ENCODE peak calls at places on chromosomes 7 and 10, in ten cellular contexts. W is mammary epithelial cell, I is upper lobe of right lung, Y is cardiac fibroblast, B is type B pancreatic cell, O is hepatocyte, L is colonic mucosa, T is lung, C is WTC11, D is GM13977. U is an unnamed sample.

GRCh38 chr7:23235688-23236280 is 10.8 kb upstream of the GPNMB start:
- DNase-seq in W (peak; percentile 98), I (no peak), Y (peak; percentile 23), B (no peak), O (no peak), L (no peak), T (no peak), C (no peak), D (no peak), U (no peak)

GRCh38 chr10:33617381-33617780 is 282.9 kb upstream of the NRP1 start:
- DNase-seq in W (no peak), I (no peak), Y (peak; percentile 54), B (no peak), O (peak; percentile 8), L (no peak), T (no peak), C (no peak), D (no peak), U (no peak)

GRCh38 chr7:690478-691360 is 35.8 kb upstream of the DNAAF5 start:
- DNase-seq in W (no peak), I (peak; percentile 30), Y (no peak), B (no peak), O (peak; percentile 1), L (no peak), T (no peak), C (peak; percentile 3), D (no peak), U (no peak)

GRCh38 chr10:80100861-80101695 is 22.6 kb downstream of the TMEM254 start:
- DNase-seq in W (peak; percentile 83), I (no peak), Y (no peak), B (no peak), O (peak; percentile 24), L (no peak), T (no peak), C (peak; percentile 16), D (no peak), U (no peak)

GRCh38 chr7:30028749-30029635 is 780 bp downstream of the PLEKHA8 start:
- DNase-seq in W (peak; percentile 47), I (no peak), Y (peak; percentile 41), B (no peak), O (peak; percentile 55), L (peak; percentile 63), T (peak; percentile 52), C (peak; percentile 62), D (peak; percentile 46), U (no peak)

GRCh38 chr10:96587255-96588059 is 645 bp upstream of the TM9SF3 start:
- DNase-seq in W (peak; percentile 71), I (no peak), Y (peak; percentile 85), B (no peak), O (no peak), L (peak; percentile 47), T (peak; percentile 62), C (no peak), D (no peak), U (no peak)

GRCh38 chr10:131726460-131726861 is 174.3 kb upstream of the PPP2R2D start:
- DNase-seq in W (no peak), I (peak; percentile 82), Y (no peak), B (peak; percentile 62), O (peak; percentile 67), L (peak; percentile 19), T (no peak), C (peak; percentile 60), D (no peak), U (peak; percentile 18)

GRCh38 chr7:154472332-154472731 is 420.1 kb downstream of the DPP6 start:
- DNase-seq in W (no peak), I (no peak), Y (no peak), B (no peak), O (no peak), L (no peak), T (no peak), C (no peak), D (no peak), U (no peak)

GRCh38 chr10:79381804-79382221 is 34.5 kb downstream of the PPIF start:
- DNase-seq in W (peak; percentile 32), I (peak; percentile 65), Y (peak; percentile 89), B (peak; percentile 71), O (peak; percentile 67), L (peak; percentile 54), T (no peak), C (no peak), D (no peak), U (no peak)

DNA sequence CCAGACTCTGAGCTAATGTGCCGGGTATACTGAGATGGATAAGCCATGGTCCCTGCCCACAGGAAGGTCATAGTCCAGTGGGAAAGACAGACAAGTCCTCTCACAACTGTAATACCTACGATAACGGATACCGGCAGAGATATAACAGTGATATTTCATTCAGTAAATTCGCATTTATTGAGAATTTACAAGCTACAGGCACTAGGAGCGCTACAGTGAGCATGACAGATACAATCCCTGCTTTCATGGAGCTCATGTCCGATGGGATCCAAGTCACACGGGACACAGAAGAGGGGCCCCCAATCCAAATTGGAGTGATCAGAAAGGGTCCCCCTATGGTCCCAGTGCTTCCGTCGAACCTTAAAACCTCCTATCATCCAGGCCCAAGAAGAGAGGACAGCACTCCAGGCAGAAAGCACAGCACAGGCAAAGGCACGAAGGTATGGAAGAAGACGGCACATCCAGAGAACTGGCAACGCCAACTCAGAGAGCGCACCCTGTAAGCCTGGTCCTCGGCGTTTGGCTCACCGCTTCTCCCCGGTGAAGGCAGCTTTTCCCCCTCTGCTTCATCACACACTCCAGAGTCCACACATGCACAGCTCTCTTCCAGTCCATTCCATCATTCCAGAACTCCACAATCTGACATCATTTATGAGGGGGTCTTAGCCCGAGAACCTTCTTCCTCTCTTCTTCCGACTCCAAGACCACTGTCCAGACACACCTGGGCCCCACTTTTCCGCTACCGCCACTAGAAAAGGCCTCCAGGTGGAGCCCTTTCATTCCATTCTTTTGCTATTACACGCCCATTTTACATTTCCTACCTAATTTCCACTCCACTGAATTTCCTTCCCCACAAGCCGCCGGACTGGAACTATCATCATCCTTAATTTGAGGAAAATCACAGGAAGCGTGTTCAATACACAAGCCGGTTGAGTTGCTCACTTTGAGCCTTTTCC is 47.8 kb upstream of the NKX2-3 start:
- DNase-seq in W (peak; percentile 2), I (no peak), Y (no peak), B (no peak), O (no peak), L (no peak), T (no peak), C (peak; percentile 50), D (no peak), U (no peak)
- TF ChIP-seq CTCF in W (peak; percentile 45), I (no peak), Y (no peak), B (no peak), O (peak; percentile 35), L (no peak), T (no peak), C (peak; percentile 44), D (peak; percentile 12), U (no peak)

GRCh38 chr10:6339891-6340290 is 137.2 kb downstream of the PFKFB3 start:
- DNase-seq in W (no peak), I (no peak), Y (no peak), B (no peak), O (no peak), L (no peak), T (peak; percentile 38), C (no peak), D (no peak), U (no peak)

GRCh38 chr10:6342091-6342490 is 139.4 kb downstream of the PFKFB3 start:
- DNase-seq in W (no peak), I (no peak), Y (no peak), B (no peak), O (no peak), L (no peak), T (no peak), C (no peak), D (no peak), U (no peak)

GRCh38 chr10:6345404-6345803 is 142.7 kb downstream of the PFKFB3 start:
- DNase-seq in W (no peak), I (no peak), Y (no peak), B (no peak), O (no peak), L (no peak), T (no peak), C (no peak), D (no peak), U (no peak)

GRCh38 chr10:6346621-6347020 is 143.9 kb downstream of the PFKFB3 start:
- DNase-seq in W (no peak), I (no peak), Y (no peak), B (no peak), O (no peak), L (no peak), T (no peak), C (no peak), D (no peak), U (no peak)

DNA sequence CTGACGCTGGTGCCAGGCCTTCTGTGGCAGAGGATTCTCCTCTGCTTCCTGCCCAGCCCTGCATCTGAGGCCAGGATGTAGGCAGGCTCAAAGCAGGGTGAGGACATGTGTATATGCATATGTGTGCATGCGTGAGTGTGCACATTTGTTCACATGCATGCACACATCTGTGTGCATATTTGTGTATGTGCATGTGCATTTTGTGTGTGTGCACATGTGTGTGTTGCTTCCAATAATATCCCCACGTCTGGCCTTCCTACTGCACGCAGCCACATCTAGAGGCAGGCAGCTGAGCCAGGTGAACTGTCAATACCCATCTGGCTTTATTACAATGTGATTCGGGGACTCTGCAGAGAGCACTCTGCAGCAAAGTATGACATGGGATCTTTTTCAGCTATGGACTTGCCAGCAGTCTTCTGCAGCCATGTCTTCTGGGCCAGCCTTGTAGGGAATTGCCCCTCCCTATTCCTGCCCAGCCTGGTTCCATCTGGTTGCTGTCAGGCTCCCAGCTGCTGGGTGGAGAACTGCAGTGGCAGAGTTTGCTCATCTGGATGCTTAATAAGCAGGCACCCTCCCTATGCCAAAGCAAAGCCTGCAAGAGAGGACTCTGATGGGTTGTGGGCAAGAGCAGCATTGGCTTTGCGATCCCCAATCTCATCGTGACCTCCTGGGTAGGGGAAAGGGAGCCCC is 140.7 kb downstream of the PFKFB3 start:
- DNase-seq in W (no peak), I (no peak), Y (no peak), B (no peak), O (no peak), L (no peak), T (no peak), C (no peak), D (no peak), U (no peak)
- TF ChIP-seq CTCF in W (no peak), I (no peak), Y (no peak), B (no peak), O (no peak), L (no peak), T (no peak), C (no peak), D (no peak), U (no peak)

GRCh38 chr10:118913825-118914224 is 115.7 kb upstream of the NANOS1 start:
- DNase-seq in W (no peak), I (no peak), Y (no peak), B (peak; percentile 60), O (no peak), L (no peak), T (no peak), C (no peak), D (no peak), U (no peak)
- TF ChIP-seq CTCF in W (no peak), I (no peak), Y (no peak), B (no peak), O (no peak), L (no peak), T (no peak), C (no peak), D (no peak), U (no peak)

GRCh38 chr10:6191147-6191546 is 11.6 kb upstream of the PFKFB3 start:
- DNase-seq in W (no peak), I (peak; percentile 16), Y (no peak), B (no peak), O (no peak), L (no peak), T (no peak), C (no peak), D (no peak), U (no peak)
- TF ChIP-seq CTCF in W (no peak), I (no peak), Y (no peak), B (no peak), O (no peak), L (no peak), T (no peak), C (no peak), D (no peak), U (no peak)